ENCODE peak calls at places on chromosome 13, in ten cellular contexts. Y, V, W, A, U, F, P, I, S and R are unnamed samples.

GRCh38 chr13:25775275-25775674 is 276.5 kb downstream of the SHISA2 start:
- DNase-seq in Y (no peak), V (no peak), W (no peak), A (no peak), U (no peak), F (no peak), P (no peak), I (no peak), S (no peak), R (no peak)

GRCh38 chr13:113616281-113616906 is 31.8 kb downstream of the TFDP1 start:
- DNase-seq in Y (no peak), V (no peak), W (no peak), A (no peak), U (peak; percentile 3), F (no peak), P (no peak), I (no peak), S (no peak), R (no peak)

GRCh38 chr13:105008606-105009005 is 1526.9 kb downstream of the EFNB2 start:
- DNase-seq in Y (no peak), V (no peak), W (no peak), A (no peak), U (peak; percentile 72), F (no peak), P (no peak), I (no peak), S (no peak), R (no peak)

GRCh38 chr13:82356667-82357066 is 1525.6 kb downstream of the SLITRK1 start:
- DNase-seq in Y (peak; percentile 20), V (no peak), W (no peak), A (no peak), U (no peak), F (peak; percentile 3), P (peak; percentile 2), I (no peak), S (no peak), R (no peak)

GRCh38 chr13:63433546-63434150 is 2018.0 kb upstream of the PCDH20 start:
- DNase-seq in Y (peak; percentile 18), V (no peak), W (no peak), A (no peak), U (peak; percentile 36), F (no peak), P (no peak), I (no peak), S (no peak), R (peak; percentile 23)

GRCh38 chr13:85284349-85284748 is 514.9 kb downstream of the SLITRK6 start:
- DNase-seq in Y (no peak), V (no peak), W (no peak), A (no peak), U (no peak), F (no peak), P (no peak), I (no peak), S (no peak), R (no peak)

GRCh38 chr13:114275309-114275708 is 6.1 kb upstream of the UPF3A start:
- DNase-seq in Y (no peak), V (no peak), W (no peak), A (no peak), U (no peak), F (no peak), P (no peak), I (no peak), S (no peak), R (no peak)

GRCh38 chr13:87129602-87130300 is 541.4 kb upstream of the SLITRK5 start:
- DNase-seq in Y (peak; percentile 58), V (no peak), W (no peak), A (no peak), U (peak; percentile 1), F (no peak), P (no peak), I (no peak), S (no peak), R (no peak)

GRCh38 chr13:93797463-93797862 is 570.9 kb downstream of the GPC6 start:
- DNase-seq in Y (no peak), V (no peak), W (no peak), A (no peak), U (no peak), F (no peak), P (no peak), I (no peak), S (no peak), R (no peak)

GRCh38 chr13:45595968-45596367 is 19.6 kb downstream of the ERICH6B start:
- DNase-seq in Y (no peak), V (no peak), W (no peak), A (no peak), U (no peak), F (no peak), P (no peak), I (no peak), S (no peak), R (no peak)

GRCh38 chr13:102904408-102904862 is 58.6 kb downstream of the ERCC5 start:
- DNase-seq in Y (no peak), V (no peak), W (no peak), A (no peak), U (no peak), F (no peak), P (no peak), I (no peak), S (no peak), R (no peak)

GRCh38 chr13:20356437-20356836 is 124.3 kb upstream of the GJB6 start:
- DNase-seq in Y (peak; percentile 12), V (no peak), W (no peak), A (no peak), U (no peak), F (no peak), P (no peak), I (no peak), S (no peak), R (no peak)

GRCh38 chr13:98403076-98403475 is 173.8 kb downstream of the STK24 start:
- DNase-seq in Y (no peak), V (no peak), W (no peak), A (no peak), U (no peak), F (no peak), P (no peak), I (no peak), S (no peak), R (no peak)

GRCh38 chr13:50810468-50810867 is 33.0 kb downstream of the DLEU7 start:
- DNase-seq in Y (no peak), V (no peak), W (no peak), A (no peak), U (no peak), F (no peak), P (no peak), I (no peak), S (no peak), R (no peak)

GRCh38 chr13:110232756-110233155 is 74.2 kb downstream of the COL4A1 start:
- DNase-seq in Y (no peak), V (no peak), W (no peak), A (no peak), U (no peak), F (no peak), P (peak; percentile 46), I (no peak), S (no peak), R (no peak)

GRCh38 chr13:69374036-69374435 is 733.6 kb upstream of the ATXN8OS start:
- DNase-seq in Y (no peak), V (no peak), W (no peak), A (no peak), U (no peak), F (no peak), P (no peak), I (no peak), S (no peak), R (no peak)

GRCh38 chr13:47109028-47109427 is 212.2 kb upstream of the HTR2A start:
- DNase-seq in Y (no peak), V (no peak), W (no peak), A (no peak), U (no peak), F (no peak), P (no peak), I (no peak), S (no peak), R (no peak)

GRCh38 chr13:112790735-112791641 is 101.2 kb downstream of the ATP11A start:
- DNase-seq in Y (peak; percentile 23), V (no peak), W (no peak), A (no peak), U (no peak), F (no peak), P (no peak), I (no peak), S (no peak), R (no peak)

GRCh38 chr13:50132937-50133276 is 117.7 kb downstream of the KCNRG start:
- DNase-seq in Y (no peak), V (no peak), W (no peak), A (no peak), U (no peak), F (no peak), P (no peak), I (no peak), S (no peak), R (no peak)

GRCh38 chr13:90534617-90535340 is 812.7 kb upstream of the MIR17HG start:
- DNase-seq in Y (no peak), V (no peak), W (no peak), A (no peak), U (no peak), F (no peak), P (peak; percentile 82), I (no peak), S (no peak), R (no peak)

GRCh38 chr13:88979465-88980180 is 1308.5 kb downstream of the SLITRK5 start:
- DNase-seq in Y (no peak), V (peak; percentile 6), W (no peak), A (no peak), U (no peak), F (no peak), P (no peak), I (no peak), S (peak; percentile 8), R (no peak)

GRCh38 chr13:93224545-93224944 is 2.1 kb upstream of the GPC6 start:
- DNase-seq in Y (peak; percentile 67), V (no peak), W (no peak), A (no peak), U (peak; percentile 25), F (no peak), P (peak; percentile 29), I (no peak), S (no peak), R (no peak)

GRCh38 chr13:112981361-112981905 is 12.4 kb downstream of the MCF2L start:
- DNase-seq in Y (no peak), V (no peak), W (no peak), A (no peak), U (no peak), F (no peak), P (no peak), I (no peak), S (no peak), R (no peak)

GRCh38 chr13:38543561-38543960 is 143.3 kb upstream of the FREM2 start:
- DNase-seq in Y (no peak), V (no peak), W (no peak), A (no peak), U (no peak), F (peak; percentile 5), P (no peak), I (no peak), S (no peak), R (no peak)

GRCh38 chr13:84985860-84986259 is 813.4 kb downstream of the SLITRK6 start:
- DNase-seq in Y (no peak), V (no peak), W (no peak), A (no peak), U (no peak), F (no peak), P (no peak), I (no peak), S (no peak), R (no peak)

GRCh38 chr13:37868691-37869505 is 674 bp downstream of the TRPC4 start:
- DNase-seq in Y (peak; percentile 24), V (no peak), W (no peak), A (no peak), U (peak; percentile 46), F (no peak), P (peak; percentile 52), I (no peak), S (no peak), R (no peak)

GRCh38 chr13:67023088-67023893 is 206.8 kb downstream of the PCDH9 start:
- DNase-seq in Y (peak; percentile 67), V (no peak), W (no peak), A (no peak), U (peak; percentile 89), F (peak; percentile 84), P (peak; percentile 28), I (peak; percentile 40), S (no peak), R (peak; percentile 45)

GRCh38 chr13:98089826-98090225 is 53.1 kb upstream of the FARP1 start:
- DNase-seq in Y (peak; percentile 50), V (no peak), W (no peak), A (no peak), U (no peak), F (no peak), P (peak; percentile 20), I (no peak), S (no peak), R (no peak)